ENCODE peak calls at places on chromosomes 7 and 10, in ten cellular contexts. V, X, M, Q, F, O, R, I, U and D are unnamed samples.

GRCh38 chr7:2522780-2523433 is 3.3 kb downstream of the LFNG start:
- DNase-seq in V (no peak), X (no peak), M (no peak), Q (peak; percentile 88), F (peak; percentile 51), O (no peak), R (peak; percentile 60), I (no peak), U (no peak), D (peak; percentile 81)

GRCh38 chr10:7475954-7476353 is 65.1 kb upstream of the SFMBT2 start:
- DNase-seq in V (no peak), X (no peak), M (no peak), Q (no peak), F (no peak), O (no peak), R (no peak), I (no peak), U (no peak), D (no peak)

GRCh38 chr10:17536221-17536620 is 81.0 kb downstream of the HACD1 start:
- DNase-seq in V (no peak), X (no peak), M (no peak), Q (no peak), F (no peak), O (no peak), R (no peak), I (no peak), U (no peak), D (no peak)

GRCh38 chr7:47878662-47879061 is 69.6 kb downstream of the PKD1L1 start:
- DNase-seq in V (no peak), X (no peak), M (no peak), Q (no peak), F (no peak), O (no peak), R (no peak), I (no peak), U (no peak), D (no peak)

GRCh38 chr7:144982133-144982532 is 146.3 kb upstream of the TPK1 start:
- DNase-seq in V (no peak), X (no peak), M (no peak), Q (no peak), F (no peak), O (no peak), R (no peak), I (no peak), U (no peak), D (no peak)

GRCh38 chr10:102752934-102753664 is 9.4 kb downstream of the WBP1L start:
- DNase-seq in V (no peak), X (no peak), M (no peak), Q (peak; percentile 69), F (peak; percentile 22), O (no peak), R (no peak), I (no peak), U (no peak), D (no peak)

GRCh38 chr7:46850563-46851325 is 731.2 kb downstream of the TNS3 start:
- DNase-seq in V (no peak), X (no peak), M (no peak), Q (no peak), F (no peak), O (no peak), R (no peak), I (no peak), U (no peak), D (no peak)

GRCh38 chr7:151813445-151813844 is 63.5 kb downstream of the PRKAG2 start:
- DNase-seq in V (no peak), X (no peak), M (no peak), Q (no peak), F (no peak), O (no peak), R (no peak), I (no peak), U (no peak), D (no peak)

GRCh38 chr10:48444861-48445841 is 138.7 kb downstream of the MAPK8 start:
- DNase-seq in V (no peak), X (no peak), M (peak; percentile 59), Q (peak; percentile 55), F (peak; percentile 14), O (peak; percentile 16), R (no peak), I (no peak), U (peak; percentile 19), D (no peak)

GRCh38 chr10:125162181-125162906 is 2.0 kb upstream of the CTBP2 start:
- DNase-seq in V (no peak), X (no peak), M (no peak), Q (peak; percentile 71), F (no peak), O (no peak), R (no peak), I (no peak), U (peak; percentile 23), D (no peak)

GRCh38 chr7:33459340-33459751 is 330.0 kb downstream of the BBS9 start:
- DNase-seq in V (no peak), X (no peak), M (peak; percentile 54), Q (peak; percentile 70), F (no peak), O (no peak), R (no peak), I (no peak), U (no peak), D (no peak)

GRCh38 chr10:80487791-80488538 is 33.9 kb downstream of the TSPAN14 start:
- DNase-seq in V (peak; percentile 53), X (no peak), M (no peak), Q (no peak), F (peak; percentile 86), O (no peak), R (peak; percentile 74), I (no peak), U (peak; percentile 68), D (peak; percentile 81)

GRCh38 chr7:94394399-94395140 is at the start of gene COL1A2:
- DNase-seq in V (no peak), X (peak; percentile 12), M (no peak), Q (peak; percentile 70), F (no peak), O (no peak), R (peak; percentile 11), I (no peak), U (peak; percentile 39), D (peak; percentile 25)

GRCh38 chr7:36176688-36177087 is 23.6 kb downstream of the EEPD1 start:
- DNase-seq in V (no peak), X (no peak), M (no peak), Q (no peak), F (no peak), O (no peak), R (no peak), I (no peak), U (no peak), D (no peak)

GRCh38 chr7:16033233-16033632 is 346.8 kb upstream of the MEOX2 start:
- DNase-seq in V (no peak), X (no peak), M (no peak), Q (no peak), F (no peak), O (no peak), R (no peak), I (no peak), U (no peak), D (no peak)

GRCh38 chr7:127979728-127980126 is 51.5 kb downstream of the LRRC4 start:
- DNase-seq in V (no peak), X (no peak), M (no peak), Q (no peak), F (no peak), O (no peak), R (no peak), I (no peak), U (no peak), D (no peak)

GRCh38 chr7:22356010-22356854 is 722 bp downstream of the RAPGEF5 start:
- DNase-seq in V (no peak), X (no peak), M (no peak), Q (peak; percentile 42), F (no peak), O (no peak), R (no peak), I (no peak), U (no peak), D (peak; percentile 49)